ENCODE peak calls at places on chromosome 10, in four cellular contexts. G is K562, E is HepG2, K is GM12878. M is an unnamed sample.

GRCh38 chr10:43186150-43186549 is 47.9 kb downstream of the CSGALNACT2 start:
- DNase-seq in G (no peak), E (no peak), K (no peak), M (no peak)

GRCh38 chr10:126135177-126135576 is 238.8 kb downstream of the FANK1 start:
- DNase-seq in G (peak; percentile 1), E (no peak), K (no peak), M (no peak)

GRCh38 chr10:102780246-102780645 is 36.5 kb downstream of the WBP1L start:
- DNase-seq in G (no peak), E (no peak), K (no peak), M (no peak)

GRCh38 chr10:29957887-29958330 is 101.5 kb downstream of the JCAD start:
- DNase-seq in G (no peak), E (no peak), K (no peak), M (no peak)

GRCh38 chr10:113525713-113526112 is 27.1 kb upstream of the HABP2 start:
- DNase-seq in G (no peak), E (no peak), K (no peak), M (no peak)

GRCh38 chr10:483266-483665 is 206.2 kb downstream of the DIP2C start:
- DNase-seq in G (no peak), E (no peak), K (no peak), M (no peak)

GRCh38 chr10:105139363-105139762 is 498.3 kb downstream of the SORCS3 start:
- DNase-seq in G (no peak), E (no peak), K (no peak), M (no peak)

GRCh38 chr10:47378606-47379444 is 5.3 kb downstream of the ZNF488 start:
- DNase-seq in G (no peak), E (no peak), K (no peak), M (no peak)

GRCh38 chr10:69684020-69684980 is 54.3 kb downstream of the FAM241B start:
- DNase-seq in G (no peak), E (peak; percentile 46), K (no peak), M (no peak)

GRCh38 chr10:128398999-128399398 is 272.8 kb upstream of the MKI67 start:
- DNase-seq in G (no peak), E (no peak), K (no peak), M (no peak)

GRCh38 chr10:484441-484924 is 205.0 kb downstream of the DIP2C start:
- DNase-seq in G (no peak), E (no peak), K (no peak), M (peak; percentile 51)

GRCh38 chr10:122258136-122259074 is 12.7 kb upstream of the BTBD16 start:
- DNase-seq in G (no peak), E (no peak), K (no peak), M (no peak)

GRCh38 chr10:31317652-31318381 is 1.2 kb upstream of the ZEB1 start:
- DNase-seq in G (no peak), E (no peak), K (no peak), M (no peak)

GRCh38 chr10:43820663-43821062 is 172.0 kb upstream of the ZNF32 start:
- DNase-seq in G (no peak), E (no peak), K (no peak), M (no peak)

GRCh38 chr10:132740542-132741066 is 45.3 kb downstream of the NKX6-2 start:
- DNase-seq in G (no peak), E (no peak), K (no peak), M (no peak)

GRCh38 chr10:42753507-42754154 is 29.0 kb upstream of the BMS1 start:
- DNase-seq in G (no peak), E (no peak), K (no peak), M (peak; percentile 18)

GRCh38 chr10:5613481-5613880 is 52.9 kb downstream of the ASB13 start:
- DNase-seq in G (no peak), E (no peak), K (no peak), M (no peak)

GRCh38 chr10:71694567-71694968 is 25.0 kb downstream of the C10orf105 start:
- DNase-seq in G (no peak), E (no peak), K (peak; percentile 78), M (no peak)

GRCh38 chr10:79270471-79271246 is 76.6 kb upstream of the PPIF start:
- DNase-seq in G (peak; percentile 50), E (no peak), K (no peak), M (no peak)

GRCh38 chr10:79273603-79274002 is 73.7 kb upstream of the PPIF start:
- DNase-seq in G (no peak), E (no peak), K (no peak), M (no peak)

GRCh38 chr10:79274279-79275104 is 72.8 kb upstream of the PPIF start:
- DNase-seq in G (no peak), E (no peak), K (no peak), M (no peak)

GRCh38 chr10:79269969-79270368 is 77.3 kb upstream of the PPIF start:
- DNase-seq in G (no peak), E (no peak), K (no peak), M (no peak)

DNA sequence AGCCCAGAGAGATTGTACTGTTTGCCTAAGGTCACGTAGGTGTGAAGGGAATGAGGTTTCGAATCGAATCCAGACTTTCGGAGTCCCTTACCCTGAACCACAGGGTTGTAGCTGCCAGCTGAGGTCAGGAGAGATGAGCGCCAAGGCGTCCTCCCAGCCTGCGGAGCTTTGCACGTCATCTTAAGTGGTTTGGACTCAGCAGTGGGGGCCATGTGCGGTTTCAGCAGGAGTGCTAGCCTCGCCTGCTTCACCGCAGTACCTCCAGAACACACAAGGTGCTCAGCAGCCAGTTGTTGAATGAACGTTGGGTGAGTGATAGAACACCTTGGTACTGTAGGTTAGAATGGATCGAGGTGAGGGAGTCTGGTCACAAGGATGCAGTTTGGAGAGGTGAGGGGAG is 74.9 kb upstream of the PPIF start:
- DNase-seq in G (no peak), E (no peak), K (no peak), M (no peak)
- TF ChIP-seq FOXM1 in G (no peak), E (no peak), K (no peak), M (no peak)

GRCh38 chr10:15168296-15168780 is at the start of gene NMT2:
- DNase-seq in G (peak; percentile 86), E (peak; percentile 63), K (no peak), M (no peak)
- TF ChIP-seq BHLHE40 in G (peak; percentile 85), E (no peak), K (peak; percentile 46), M (no peak)

DNA sequence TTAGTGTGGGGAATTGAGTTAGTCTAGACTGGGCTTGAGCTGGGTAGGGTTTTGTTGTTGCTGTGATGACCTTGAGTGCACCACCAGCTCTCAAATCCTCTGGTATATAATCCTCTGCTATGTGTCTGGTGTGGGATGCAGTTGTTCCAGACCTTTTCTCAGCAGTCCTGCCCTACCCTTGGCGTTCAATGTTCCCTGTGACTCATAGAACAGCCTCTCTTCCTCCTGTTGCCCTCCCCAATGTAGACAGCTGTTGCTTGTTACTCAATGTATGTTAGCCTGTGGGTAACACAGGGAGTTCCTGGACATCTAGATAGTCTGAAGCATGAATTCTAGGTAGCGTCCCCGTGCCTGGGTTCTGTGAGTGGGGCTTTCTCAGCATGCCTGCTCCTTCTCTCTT is 19.8 kb downstream of the ACBD7 start:
- DNase-seq in G (no peak), E (peak; percentile 15), K (no peak), M (no peak)
- TF ChIP-seq FOXM1 in G (no peak), E (no peak), K (no peak), M (no peak)

DNA sequence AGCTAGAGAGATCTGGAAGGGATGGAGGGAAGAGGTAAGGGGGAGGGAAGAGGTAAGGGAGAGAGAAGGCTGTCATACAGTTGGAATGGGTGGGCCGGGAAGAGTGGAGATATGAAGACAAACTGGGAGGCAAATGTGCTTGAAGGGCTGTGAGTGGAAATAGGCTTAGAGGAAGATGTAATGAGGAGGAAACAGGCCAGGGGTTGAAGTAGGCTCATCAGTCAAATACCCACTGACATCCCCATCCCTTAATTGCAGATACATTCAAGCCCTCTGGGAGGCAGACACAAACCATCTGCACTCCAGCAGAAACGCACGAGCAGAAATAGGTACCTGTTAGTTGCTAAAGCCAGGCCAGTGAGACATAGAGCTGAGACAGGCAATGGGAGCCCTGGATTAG is 2.1 kb downstream of the SYNPO2L start:
- DNase-seq in G (peak; percentile 81), E (peak; percentile 61), K (no peak), M (no peak)
- TF ChIP-seq BHLHE40 in G (peak; percentile 74), E (peak; percentile 13), K (no peak), M (no peak)

M was measured in HEK293T.